ENCODE peak calls at places on chromosome 19, in ten cellular contexts. S, P, J, K, O, B, R, G, H and T are unnamed samples.

GRCh38 chr19:955803-956746 is 28.1 kb upstream of the WDR18 start:
- DNase-seq in K (no peak), S (no peak), B (no peak), P (no peak), G (no peak), R (peak), H (no peak), O (peak), J (no peak), T (no peak)

GRCh38 chr19:49153167-49153809 is 1.9 kb downstream of the HRC start:
- DNase-seq in P (no peak), H (no peak), R (no peak), G (no peak), S (no peak), O (no peak), J (no peak), B (no peak), K (no peak), T (no peak)

GRCh38 chr19:44848036-44848804 is 2.1 kb downstream of the NECTIN2 start:
- DNase-seq in S (no peak), K (no peak), H (peak), O (no peak), R (no peak), G (peak), B (peak), J (peak), P (no peak), T (no peak)

GRCh38 chr19:57099199-57099661 is 20.6 kb upstream of the USP29 start:
- DNase-seq in B (peak), P (peak), H (peak), S (peak), J (peak), R (peak), O (peak), G (peak), K (peak), T (peak)

GRCh38 chr19:46715620-46716012 is 1.3 kb downstream of the PRKD2 start:
- DNase-seq in R (no peak), J (no peak), K (no peak), O (peak), B (no peak), S (no peak), G (no peak), H (no peak), P (no peak), T (no peak)

GRCh38 chr19:30682576-30683536 is 310.7 kb downstream of the ZNF536 start:
- DNase-seq in O (peak), G (peak), S (no peak), K (peak), B (peak), H (peak), P (peak), J (peak), R (peak), T (peak)

GRCh38 chr19:2166741-2167738 is 3.3 kb downstream of the DOT1L start:
- DNase-seq in S (no peak), K (no peak), G (peak), P (peak), B (peak), J (peak), R (peak), O (peak), H (peak), T (no peak)

GRCh38 chr19:6997679-6998445 is 23.4 kb downstream of the MBD3L2B start:
- DNase-seq in G (no peak), J (no peak), B (no peak), S (no peak), H (no peak), K (no peak), R (peak), O (no peak), P (no peak), T (no peak)

GRCh38 chr19:46368116-46368515 is 21.2 kb downstream of the PPP5C start:
- DNase-seq in J (no peak), K (no peak), H (no peak), P (no peak), S (no peak), B (no peak), O (no peak), G (no peak), R (no peak), T (no peak)

GRCh38 chr19:3304871-3305423 is 61.4 kb upstream of the NFIC start:
- DNase-seq in K (peak), G (no peak), O (peak), H (peak), S (peak), J (peak), B (peak), R (peak), P (peak), T (peak)

GRCh38 chr19:54952591-54953344 is 5.4 kb upstream of the NLRP7 start:
- DNase-seq in G (no peak), B (no peak), K (no peak), O (no peak), P (peak), J (no peak), H (no peak), R (peak), S (no peak), T (peak)

GRCh38 chr19:18685597-18686164 is 2.2 kb downstream of the CRTC1 start:
- DNase-seq in S (no peak), G (no peak), R (no peak), K (no peak), P (no peak), J (no peak), B (peak), H (peak), O (no peak), T (no peak)

GRCh38 chr19:5172859-5173577 is 167.6 kb downstream of the PTPRS start:
- DNase-seq in J (peak), O (no peak), G (peak), P (no peak), K (no peak), B (peak), R (peak), S (no peak), H (peak), T (peak)

GRCh38 chr19:480016-480855 is 16.1 kb upstream of the MADCAM1 start:
- DNase-seq in S (no peak), B (peak), J (peak), H (no peak), R (no peak), G (no peak), K (no peak), P (peak), O (peak), T (peak)

GRCh38 chr19:37362733-37363132 is 8.2 kb upstream of the ZNF527 start:
- DNase-seq in K (peak), O (peak), B (no peak), S (no peak), R (no peak), G (no peak), J (no peak), H (no peak), P (no peak), T (no peak)

GRCh38 chr19:41746593-41747227 is 8.6 kb upstream of the CEACAM6 start:
- DNase-seq in R (peak), S (no peak), J (peak), O (peak), P (no peak), G (peak), H (peak), B (peak), K (peak), T (peak)

GRCh38 chr19:47494729-47495128 is 10.7 kb upstream of the KPTN start:
- DNase-seq in K (no peak), P (no peak), S (no peak), R (no peak), B (no peak), O (no peak), J (no peak), G (no peak), H (no peak), T (no peak)

GRCh38 chr19:42255766-42256750 is 1.1 kb upstream of the ERF start:
- DNase-seq in S (no peak), H (peak), J (no peak), G (no peak), P (peak), B (peak), R (peak), O (peak), K (no peak), T (no peak)

GRCh38 chr19:53037101-53038097 is 7.1 kb upstream of the ERVV-2 start:
- DNase-seq in O (no peak), P (no peak), B (peak), R (no peak), J (no peak), H (peak), G (no peak), K (no peak), S (no peak), T (peak)

GRCh38 chr19:33286899-33287298 is 15.4 kb downstream of the CEBPA start:
- DNase-seq in R (no peak), B (no peak), K (no peak), H (no peak), J (no peak), G (no peak), O (no peak), P (no peak), S (no peak), T (no peak)

GRCh38 chr19:28489126-28489660 is 723.8 kb downstream of the UQCRFS1 start:
- DNase-seq in B (no peak), O (no peak), P (no peak), H (no peak), K (no peak), S (no peak), R (no peak), J (no peak), G (no peak), T (no peak)

GRCh38 chr19:58336216-58336615 is 9.4 kb downstream of the ZSCAN22 start:
- DNase-seq in K (no peak), H (no peak), R (no peak), B (no peak), O (no peak), P (no peak), J (no peak), G (no peak), S (no peak), T (no peak)

GRCh38 chr19:50626796-50627195 is 12.9 kb downstream of the SYT3 start:
- DNase-seq in S (no peak), J (no peak), P (no peak), O (no peak), K (no peak), H (peak), B (no peak), G (no peak), R (no peak), T (no peak)

GRCh38 chr19:38838986-38839761 is 7.6 kb upstream of the ECH1 start:
- DNase-seq in K (no peak), G (no peak), R (no peak), B (no peak), H (no peak), S (no peak), O (no peak), J (no peak), P (no peak), T (no peak)

GRCh38 chr19:13670846-13671245 is 93.5 kb upstream of the MRI1 start:
- DNase-seq in B (no peak), J (no peak), O (no peak), K (no peak), H (no peak), S (no peak), R (no peak), G (no peak), P (no peak), T (no peak)

GRCh38 chr19:12937243-12938053 is 961 bp upstream of the CALR start:
- DNase-seq in S (no peak), J (no peak), O (peak), P (no peak), H (no peak), G (no peak), B (no peak), K (no peak), R (peak), T (no peak)

GRCh38 chr19:2199215-2199614 is 35.5 kb downstream of the DOT1L start:
- DNase-seq in P (no peak), K (no peak), G (no peak), B (no peak), S (no peak), O (no peak), H (no peak), J (no peak), R (no peak), T (no peak)

GRCh38 chr19:41531438-41532311 is 44.3 kb upstream of the CEACAM21 start:
- DNase-seq in P (no peak), K (peak), B (peak), G (no peak), S (peak), H (peak), O (peak), J (no peak), R (peak), T (peak)

GRCh38 chr19:11639245-11639601 is 41.9 kb downstream of the ZNF627 start:
- DNase-seq in B (no peak), H (no peak), G (no peak), S (no peak), K (no peak), O (no peak), R (no peak), P (no peak), J (no peak), T (no peak)

GRCh38 chr19:38799104-38799503 is 10.1 kb downstream of the LGALS7B start:
- DNase-seq in H (peak), K (no peak), P (no peak), S (no peak), J (no peak), G (no peak), O (no peak), R (no peak), B (no peak), T (no peak)

GRCh38 chr19:18282021-18282787 is 782 bp upstream of the JUND start:
- DNase-seq in J (peak), K (no peak), S (no peak), G (peak), P (no peak), O (no peak), H (no peak), B (no peak), R (peak), T (no peak)

GRCh38 chr19:42286349-42287016 is 15.4 kb upstream of the PRR19 start:
- DNase-seq in K (no peak), J (no peak), H (peak), S (no peak), O (no peak), B (peak), R (no peak), P (no peak), G (no peak), T (no peak)

GRCh38 chr19:2360876-2361232 is 789 bp downstream of the TMPRSS9 start:
- DNase-seq in S (no peak), P (no peak), J (no peak), H (no peak), G (no peak), R (no peak), O (no peak), B (no peak), K (no peak), T (no peak)

GRCh38 chr19:41570639-41571112 is 5.3 kb upstream of the CEACAM21 start:
- DNase-seq in B (peak), S (peak), O (peak), P (peak), J (peak), G (peak), R (peak), H (peak), K (peak), T (peak)

GRCh38 chr19:9205506-9206113 is 13.8 kb downstream of the OR7D4 start:
- DNase-seq in R (peak), J (peak), G (peak), O (peak), B (peak), K (peak), P (peak), H (peak), S (peak), T (peak)